ENCODE peak calls at places on chromosomes 7 and 10, in six cellular contexts. P is neuronal stem cell, J is H1, G is IMR-90, N is H9, Y is trophoblast cell. H is an unnamed sample.

GRCh38 chr10:36114913-36115312 is 472.8 kb upstream of the FZD8 start:
- DNase-seq in Y (peak), G (peak), J (no peak), P (no peak), N (no peak), H (peak)

GRCh38 chr10:119253433-119254174 is 46.2 kb downstream of the GRK5 start:
- DNase-seq in J (no peak), G (peak), P (no peak), N (no peak), Y (peak), H (peak)

GRCh38 chr7:95441042-95441823 is 6.4 kb upstream of the PON2 start:
- DNase-seq in J (no peak), P (no peak), Y (peak), N (no peak), G (no peak), H (no peak)

GRCh38 chr10:3347413-3348147 is 175.0 kb upstream of the PITRM1 start:
- DNase-seq in P (no peak), J (no peak), N (no peak), Y (no peak), G (no peak), H (no peak)

GRCh38 chr10:70773461-70773860 is 11.7 kb downstream of the TBATA start:
- DNase-seq in J (no peak), Y (no peak), N (no peak), P (no peak), G (no peak), H (no peak)

GRCh38 chr10:31836569-31837406 is 91.8 kb downstream of the ARHGAP12 start:
- DNase-seq in G (peak), N (peak), J (no peak), Y (peak), P (peak), H (peak)

GRCh38 chr10:109245821-109246220 is 677.5 kb downstream of the XPNPEP1 start:
- DNase-seq in P (no peak), J (no peak), N (no peak), G (no peak), Y (no peak), H (no peak)

GRCh38 chr7:113922049-113922448 is 3.2 kb upstream of the PPP1R3A start:
- DNase-seq in J (no peak), Y (no peak), N (no peak), P (no peak), G (no peak), H (no peak)

GRCh38 chr7:149799397-149800168 is 26.2 kb upstream of the ZNF467 start:
- DNase-seq in J (peak), Y (peak), G (no peak), P (peak), N (peak), H (no peak)

GRCh38 chr10:70784476-70784875 is 701 bp downstream of the TBATA start:
- DNase-seq in P (no peak), J (no peak), N (no peak), G (peak), Y (no peak), H (no peak)

GRCh38 chr10:69335063-69335587 is 56.8 kb downstream of the HK1 start:
- DNase-seq in G (no peak), Y (peak), J (no peak), N (no peak), P (no peak), H (peak)

GRCh38 chr10:100318201-100318600 is 11.8 kb downstream of the PKD2L1 start:
- DNase-seq in G (no peak), N (no peak), P (no peak), Y (peak), J (no peak), H (no peak)

GRCh38 chr7:96563409-96563808 is 146.2 kb downstream of the SEM1 start:
- DNase-seq in N (no peak), Y (no peak), J (no peak), P (no peak), G (no peak), H (no peak)

GRCh38 chr7:30562498-30562897 is 32.2 kb upstream of the GARS1 start:
- DNase-seq in G (peak), P (no peak), Y (no peak), J (no peak), N (no peak), H (peak)

GRCh38 chr10:30804478-30805055 is 175.0 kb upstream of the LYZL2 start:
- DNase-seq in G (no peak), J (no peak), Y (no peak), P (no peak), N (no peak), H (no peak)

GRCh38 chr10:59843733-59844132 is 62.6 kb downstream of the CCDC6 start:
- DNase-seq in N (no peak), G (no peak), J (no peak), Y (no peak), P (no peak), H (no peak)

GRCh38 chr10:71218833-71219120 is 6.4 kb downstream of the UNC5B start:
- DNase-seq in J (no peak), G (no peak), Y (no peak), P (no peak), N (no peak), H (no peak)

GRCh38 chr7:64870656-64871055 is 32.4 kb upstream of the ZNF273 start:
- DNase-seq in J (no peak), Y (no peak), G (no peak), N (peak), P (no peak), H (no peak)

DNA sequence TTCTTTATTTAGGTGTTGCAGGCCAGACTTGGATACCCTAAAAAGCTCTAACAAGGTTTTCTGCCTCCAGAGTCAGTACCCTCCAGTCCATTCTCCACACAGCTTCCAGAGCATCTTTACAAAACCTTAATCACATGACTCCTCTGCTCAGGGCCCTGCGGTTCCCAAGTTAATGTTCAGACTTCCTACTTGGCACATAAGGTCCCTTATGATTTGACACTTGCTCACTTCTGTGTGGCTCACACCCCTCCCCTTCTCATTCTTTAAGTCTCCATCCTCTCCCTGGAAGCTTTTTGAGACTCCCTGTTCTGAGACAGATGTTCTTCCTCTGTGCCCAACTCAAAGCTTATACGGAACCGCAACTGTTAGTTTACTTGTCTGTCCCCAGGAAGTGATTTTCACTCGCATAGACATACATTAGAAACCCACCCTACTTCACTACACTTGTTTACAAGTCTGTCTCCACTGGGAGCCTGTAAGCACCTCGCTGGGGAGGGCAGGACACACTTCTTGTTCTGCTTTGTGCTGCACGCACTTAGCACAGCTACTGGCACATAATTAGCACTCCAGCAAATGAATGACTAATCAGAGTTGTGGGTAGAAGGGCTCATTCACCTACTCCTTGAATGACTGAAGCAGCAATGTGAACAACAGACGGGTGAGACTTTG is 154.3 kb upstream of the LAMB4 start:
- DNase-seq in J (no peak), P (no peak), G (no peak), Y (no peak), N (no peak), H (no peak)
- H2AFZ ChIP-seq in J (no peak), P (no peak), G (no peak), Y (no peak), N (no peak), H (no peak)

DNA sequence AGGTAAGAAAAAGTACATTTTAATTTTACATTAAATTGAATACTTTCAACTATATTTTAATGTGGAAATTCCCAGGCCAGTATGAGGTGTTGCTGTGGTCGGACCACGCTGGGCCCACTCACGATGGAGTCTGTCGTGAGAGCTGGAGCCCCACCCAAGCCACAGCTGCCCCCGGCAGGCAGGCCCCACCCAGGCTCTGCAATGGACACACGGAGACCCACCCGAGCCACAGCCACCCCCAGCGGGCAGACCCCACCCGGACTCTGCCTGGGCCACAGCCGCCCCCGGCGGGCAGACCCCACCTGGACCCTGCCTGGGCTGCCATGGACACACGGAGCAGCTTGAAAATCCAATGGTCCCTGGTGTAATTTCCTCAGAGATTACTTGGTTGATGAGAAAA is 141.3 kb downstream of the PTPRN2 start:
- DNase-seq in N (no peak), J (no peak), G (no peak), Y (no peak), P (no peak), H (no peak)
- H3K4ac ChIP-seq in N (no peak), J (no peak), G (no peak), Y (no peak), P (no peak), H (no peak)

GRCh38 chr7:711967-712600 is 14.4 kb upstream of the DNAAF5 start:
- DNase-seq in N (no peak), Y (no peak), J (no peak), P (no peak), G (no peak), H (no peak)
- H2BK120ac ChIP-seq in N (no peak), Y (no peak), J (no peak), P (peak), G (no peak), H (peak)

GRCh38 chr7:123769371-123769770 is 20.6 kb upstream of the WASL start:
- DNase-seq in J (no peak), G (peak), Y (peak), N (no peak), P (no peak), H (no peak)
- H2AFZ ChIP-seq in J (peak), G (no peak), Y (no peak), N (no peak), P (no peak), H (no peak)

GRCh38 chr10:74824184-74825032 is 2.0 kb upstream of the KAT6B start:
- DNase-seq in Y (no peak), G (no peak), N (peak), P (no peak), J (peak), H (no peak)
- H3K4ac ChIP-seq in Y (peak), G (peak), N (no peak), P (no peak), J (peak), H (peak)

GRCh38 chr10:21314234-21314633 is 211.2 kb downstream of the SKIDA1 start:
- DNase-seq in P (peak), G (no peak), Y (no peak), J (no peak), N (no peak), H (no peak)

GRCh38 chr10:21311426-21311825 is 214.1 kb downstream of the SKIDA1 start:
- DNase-seq in Y (peak), N (no peak), J (no peak), P (no peak), G (no peak), H (no peak)

GRCh38 chr10:21315321-21316220 is 209.9 kb downstream of the SKIDA1 start:
- DNase-seq in J (no peak), P (peak), Y (peak), N (peak), G (peak), H (peak)

GRCh38 chr10:21314906-21315305 is 210.6 kb downstream of the SKIDA1 start:
- DNase-seq in P (no peak), Y (no peak), G (no peak), J (no peak), N (no peak), H (no peak)

DNA sequence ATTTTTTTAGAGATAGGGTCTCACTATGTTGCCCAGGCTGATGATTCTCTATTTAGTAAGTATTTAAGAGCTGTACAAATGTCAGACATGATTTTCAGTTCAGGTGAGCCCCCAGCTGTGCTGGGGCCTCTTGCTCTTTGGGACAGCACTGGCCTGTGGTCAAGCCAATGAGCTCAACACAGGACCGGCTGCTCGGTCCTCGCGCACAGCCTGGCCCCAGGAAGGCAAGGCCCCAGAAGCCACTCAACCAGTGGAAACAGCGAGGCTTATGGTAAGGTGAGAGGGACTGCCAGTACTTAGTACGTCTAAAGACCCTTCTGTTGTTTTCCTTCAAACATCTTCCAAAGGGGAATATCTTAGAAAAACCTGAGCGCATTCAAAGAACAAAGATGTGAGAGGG is 211.8 kb downstream of the SKIDA1 start:
- DNase-seq in P (no peak), Y (no peak), G (no peak), J (no peak), N (no peak), H (no peak)
- H2BK120ac ChIP-seq in P (no peak), Y (peak), G (no peak), J (peak), N (no peak), H (no peak)

DNA sequence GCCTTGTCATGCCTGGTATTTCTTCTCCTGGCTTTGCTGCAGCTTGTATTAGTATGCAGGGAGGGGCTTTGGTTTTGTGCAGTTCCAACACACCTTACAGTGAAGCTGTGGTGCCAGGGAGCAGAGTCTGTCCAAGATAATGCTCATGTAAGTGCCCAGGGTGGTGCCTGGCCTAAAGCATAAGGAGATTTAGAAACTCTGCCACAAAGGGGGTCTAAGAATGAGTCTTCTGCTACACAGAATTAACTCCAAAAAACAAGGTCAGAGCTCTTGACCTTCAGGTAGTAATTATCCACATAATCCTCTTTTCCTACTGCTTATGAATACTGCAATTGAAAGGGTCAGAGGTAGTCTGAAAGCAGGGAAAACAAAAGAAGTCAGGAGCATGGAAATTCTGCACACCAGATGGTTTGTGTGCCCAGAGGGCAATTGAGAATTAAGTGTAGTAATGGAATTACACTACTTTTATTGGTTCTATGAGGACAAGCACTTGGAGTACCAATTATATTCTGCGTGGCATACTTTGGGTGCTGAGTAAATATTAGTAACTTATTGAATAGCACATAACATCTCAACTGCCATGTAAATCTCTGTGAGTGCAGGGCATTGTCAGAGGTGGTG is 121.5 kb downstream of the KAT6B start:
- DNase-seq in G (no peak), J (no peak), P (no peak), Y (no peak), N (no peak), H (no peak)
- H2AFZ ChIP-seq in G (no peak), J (no peak), P (no peak), Y (no peak), N (no peak), H (no peak)